ENCODE peak calls at places on chromosomes 11 and 22, in six cellular contexts. One of them, this sample, is unnamed.
A peak's percentile ranks its signal among the peaks of the same experiment; 100 is the strongest.

GRCh38 chr11:61472868-61473267 is 35.7 kb upstream of the LRRC10B start:
- DNase-seq in astrocyte: peak; percentile 59
- DNase-seq in iPS DF 6.9: no peak
- DNase-seq in Karpas-422: no peak
- DNase-seq in CD8-positive, alpha-beta T cell: no peak
- DNase-seq in neuronal stem cell: no peak
- DNase-seq in this sample: peak; percentile 68

GRCh38 chr11:93099811-93100210 is 98.0 kb downstream of the SLC36A4 start:
- DNase-seq in neuronal stem cell: no peak
- DNase-seq in iPS DF 6.9: no peak
- DNase-seq in CD8-positive, alpha-beta T cell: no peak
- DNase-seq in astrocyte: peak; percentile 72
- DNase-seq in Karpas-422: no peak
- DNase-seq in this sample: no peak

GRCh38 chr11:56910785-56911184 is 77.9 kb upstream of the OR5AK2 start:
- DNase-seq in neuronal stem cell: no peak
- DNase-seq in CD8-positive, alpha-beta T cell: no peak
- DNase-seq in iPS DF 6.9: no peak
- DNase-seq in astrocyte: peak; percentile 12
- DNase-seq in Karpas-422: no peak
- DNase-seq in this sample: no peak

GRCh38 chr22:49756656-49757055 is 71.0 kb downstream of the BRD1 start:
- DNase-seq in neuronal stem cell: no peak
- DNase-seq in Karpas-422: no peak
- DNase-seq in CD8-positive, alpha-beta T cell: no peak
- DNase-seq in iPS DF 6.9: no peak
- DNase-seq in astrocyte: no peak
- DNase-seq in this sample: peak; percentile 15

GRCh38 chr22:31085493-31085824 is 4.3 kb downstream of the SMTN start:
- DNase-seq in neuronal stem cell: no peak
- DNase-seq in CD8-positive, alpha-beta T cell: no peak
- DNase-seq in astrocyte: no peak
- DNase-seq in iPS DF 6.9: no peak
- DNase-seq in Karpas-422: no peak
- DNase-seq in this sample: peak; percentile 62

GRCh38 chr11:64340671-64341335 is 799 bp downstream of the CCDC88B start:
- DNase-seq in CD8-positive, alpha-beta T cell: peak; percentile 70
- DNase-seq in astrocyte: no peak
- DNase-seq in neuronal stem cell: peak; percentile 62
- DNase-seq in iPS DF 6.9: no peak
- DNase-seq in Karpas-422: peak; percentile 93
- DNase-seq in this sample: peak; percentile 64

GRCh38 chr11:100825610-100826009 is 138.5 kb downstream of the ARHGAP42 start:
- DNase-seq in CD8-positive, alpha-beta T cell: no peak
- DNase-seq in astrocyte: no peak
- DNase-seq in iPS DF 6.9: no peak
- DNase-seq in neuronal stem cell: no peak
- DNase-seq in Karpas-422: no peak
- DNase-seq in this sample: no peak

GRCh38 chr11:19079643-19080440 is 19.3 kb upstream of the MRGPRX2 start:
- DNase-seq in Karpas-422: no peak
- DNase-seq in iPS DF 6.9: no peak
- DNase-seq in CD8-positive, alpha-beta T cell: no peak
- DNase-seq in astrocyte: peak; percentile 94
- DNase-seq in neuronal stem cell: no peak
- DNase-seq in this sample: no peak

GRCh38 chr11:109864161-109864661 is 229.0 kb upstream of the ZC3H12C start:
- DNase-seq in Karpas-422: no peak
- DNase-seq in iPS DF 6.9: no peak
- DNase-seq in neuronal stem cell: no peak
- DNase-seq in astrocyte: peak; percentile 82
- DNase-seq in CD8-positive, alpha-beta T cell: no peak
- DNase-seq in this sample: no peak

GRCh38 chr22:44312766-44313165 is at the start of gene SHISAL1:
- DNase-seq in astrocyte: peak; percentile 60
- DNase-seq in neuronal stem cell: no peak
- DNase-seq in iPS DF 6.9: no peak
- DNase-seq in Karpas-422: no peak
- DNase-seq in CD8-positive, alpha-beta T cell: no peak
- DNase-seq in this sample: no peak

GRCh38 chr11:78651136-78651775 is 76.6 kb upstream of the NARS2 start:
- DNase-seq in CD8-positive, alpha-beta T cell: no peak
- DNase-seq in Karpas-422: no peak
- DNase-seq in astrocyte: no peak
- DNase-seq in iPS DF 6.9: no peak
- DNase-seq in neuronal stem cell: no peak
- DNase-seq in this sample: no peak

GRCh38 chr11:12201016-12201985 is 90.9 kb downstream of the MICAL2 start:
- DNase-seq in neuronal stem cell: no peak
- DNase-seq in CD8-positive, alpha-beta T cell: no peak
- DNase-seq in astrocyte: peak; percentile 100
- DNase-seq in iPS DF 6.9: no peak
- DNase-seq in Karpas-422: no peak
- DNase-seq in this sample: peak; percentile 89

GRCh38 chr11:84788220-84788619 is 838.9 kb downstream of the DLG2 start:
- DNase-seq in CD8-positive, alpha-beta T cell: no peak
- DNase-seq in iPS DF 6.9: no peak
- DNase-seq in neuronal stem cell: no peak
- DNase-seq in Karpas-422: no peak
- DNase-seq in astrocyte: peak; percentile 10
- DNase-seq in this sample: no peak

GRCh38 chr11:131770801-131771200 is 400.4 kb downstream of the NTM start:
- DNase-seq in CD8-positive, alpha-beta T cell: no peak
- DNase-seq in astrocyte: no peak
- DNase-seq in Karpas-422: no peak
- DNase-seq in iPS DF 6.9: no peak
- DNase-seq in neuronal stem cell: no peak
- DNase-seq in this sample: no peak

GRCh38 chr11:69881467-69882269 is 62.5 kb upstream of the FGF3 start:
- DNase-seq in astrocyte: no peak
- DNase-seq in Karpas-422: peak; percentile 52
- DNase-seq in iPS DF 6.9: no peak
- DNase-seq in neuronal stem cell: no peak
- DNase-seq in CD8-positive, alpha-beta T cell: no peak
- DNase-seq in this sample: no peak

GRCh38 chr11:46906596-46906995 is 11.8 kb downstream of the LRP4 start:
- DNase-seq in astrocyte: peak; percentile 20
- DNase-seq in CD8-positive, alpha-beta T cell: no peak
- DNase-seq in Karpas-422: no peak
- DNase-seq in iPS DF 6.9: no peak
- DNase-seq in neuronal stem cell: no peak
- DNase-seq in this sample: no peak

GRCh38 chr11:64372802-64373597 is 14.0 kb downstream of the RPS6KA4 start:
- DNase-seq in astrocyte: no peak
- DNase-seq in iPS DF 6.9: no peak
- DNase-seq in Karpas-422: peak; percentile 75
- DNase-seq in CD8-positive, alpha-beta T cell: no peak
- DNase-seq in neuronal stem cell: no peak
- DNase-seq in this sample: no peak

GRCh38 chr22:29846290-29846689 is 8.2 kb upstream of the ASCC2 start:
- DNase-seq in neuronal stem cell: no peak
- DNase-seq in iPS DF 6.9: no peak
- DNase-seq in CD8-positive, alpha-beta T cell: no peak
- DNase-seq in Karpas-422: no peak
- DNase-seq in astrocyte: no peak
- DNase-seq in this sample: no peak

GRCh38 chr22:36116127-36116526 is 44.4 kb downstream of the APOL3 start:
- DNase-seq in iPS DF 6.9: no peak
- DNase-seq in astrocyte: no peak
- DNase-seq in neuronal stem cell: no peak
- DNase-seq in CD8-positive, alpha-beta T cell: no peak
- DNase-seq in Karpas-422: no peak
- DNase-seq in this sample: no peak

GRCh38 chr22:25390297-25391240 is 171.1 kb downstream of the CRYBB2 start:
- DNase-seq in neuronal stem cell: no peak
- DNase-seq in astrocyte: no peak
- DNase-seq in iPS DF 6.9: no peak
- DNase-seq in CD8-positive, alpha-beta T cell: no peak
- DNase-seq in Karpas-422: no peak
- DNase-seq in this sample: peak; percentile 34

GRCh38 chr22:25389541-25389919 is 170.1 kb downstream of the CRYBB2 start:
- DNase-seq in CD8-positive, alpha-beta T cell: no peak
- DNase-seq in neuronal stem cell: no peak
- DNase-seq in astrocyte: no peak
- DNase-seq in Karpas-422: no peak
- DNase-seq in iPS DF 6.9: no peak
- DNase-seq in this sample: no peak

GRCh38 chr22:25393121-25393805 is 171.2 kb upstream of the GRK3 start:
- DNase-seq in iPS DF 6.9: no peak
- DNase-seq in astrocyte: no peak
- DNase-seq in CD8-positive, alpha-beta T cell: no peak
- DNase-seq in neuronal stem cell: no peak
- DNase-seq in Karpas-422: no peak
- DNase-seq in this sample: no peak

GRCh38 chr22:25395468-25395867 is 169.0 kb upstream of the GRK3 start:
- DNase-seq in neuronal stem cell: no peak
- DNase-seq in astrocyte: no peak
- DNase-seq in iPS DF 6.9: no peak
- DNase-seq in CD8-positive, alpha-beta T cell: no peak
- DNase-seq in Karpas-422: no peak
- DNase-seq in this sample: no peak

GRCh38 chr22:25392584-25392983 is 171.9 kb upstream of the GRK3 start:
- DNase-seq in neuronal stem cell: no peak
- DNase-seq in astrocyte: no peak
- DNase-seq in Karpas-422: no peak
- DNase-seq in iPS DF 6.9: no peak
- DNase-seq in CD8-positive, alpha-beta T cell: no peak
- DNase-seq in this sample: no peak
- H3K4me1 ChIP-seq in neuronal stem cell: peaks cover 10% of the 10 kb centered on the region
- H3K4me1 ChIP-seq in astrocyte: no peaks in the 10 kb centered on the region
- H3K4me1 ChIP-seq in Karpas-422: no peaks in the 10 kb centered on the region
- H3K4me1 ChIP-seq in iPS DF 6.9: peaks cover 1% of the 10 kb centered on the region
- H3K4me1 ChIP-seq in CD8-positive, alpha-beta T cell: peaks cover 18% of the 10 kb centered on the region
- H3K4me1 ChIP-seq in this sample: peaks cover 41% of the 10 kb centered on the region

DNA sequence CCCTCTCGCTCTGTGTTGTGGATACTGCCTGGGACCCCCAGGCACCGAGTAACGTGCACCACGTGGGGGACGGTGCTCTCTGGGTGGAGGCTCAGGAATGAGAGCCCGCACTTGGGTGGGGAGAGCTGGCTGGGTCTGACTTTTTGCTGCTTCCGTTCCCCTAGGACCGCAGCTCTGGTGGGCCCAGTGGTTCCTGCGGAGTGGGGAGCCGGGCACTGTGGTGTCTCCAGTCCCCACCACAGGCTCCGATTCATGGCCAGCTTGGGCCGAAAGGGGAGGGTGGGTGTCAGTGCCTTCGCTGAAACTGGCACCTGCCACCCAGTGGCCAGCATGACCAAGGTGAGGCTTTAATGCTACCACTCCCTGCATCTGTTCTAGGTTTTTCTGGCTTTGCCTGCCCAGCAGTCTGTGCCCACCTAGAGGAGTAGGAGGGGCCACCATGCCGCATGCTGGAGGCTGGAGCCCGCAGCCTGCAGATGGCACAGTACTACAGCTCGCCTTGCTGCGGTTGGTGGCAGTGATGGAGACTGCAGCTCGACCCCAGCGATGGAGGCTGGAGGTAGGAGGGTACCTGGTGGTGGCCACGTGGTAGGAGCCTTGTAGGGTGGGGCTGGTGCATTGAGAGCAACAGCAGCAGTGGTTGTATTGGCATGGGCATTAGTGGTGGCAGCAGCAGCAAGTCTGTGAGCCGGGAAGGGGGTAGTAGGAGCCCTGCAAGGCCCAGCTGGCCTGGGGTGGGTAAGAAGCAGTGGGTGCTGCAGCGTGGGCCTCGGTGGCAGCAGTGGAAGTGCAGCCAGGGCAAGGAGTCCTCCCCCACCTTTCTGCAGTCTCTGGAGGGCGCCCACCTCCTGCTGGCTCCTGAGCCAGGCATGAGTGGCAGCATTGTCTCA is 118.8 kb upstream of the VPREB1 start:
- DNase-seq in Karpas-422: no peak
- DNase-seq in astrocyte: no peak
- DNase-seq in CD8-positive, alpha-beta T cell: no peak
- DNase-seq in neuronal stem cell: no peak
- DNase-seq in iPS DF 6.9: no peak
- DNase-seq in this sample: peak; percentile 46
- H3K27me3 ChIP-seq in Karpas-422: no peaks in the 10 kb centered on the region
- H3K27me3 ChIP-seq in astrocyte: peaks cover 3% of the 10 kb centered on the region
- H3K27me3 ChIP-seq in CD8-positive, alpha-beta T cell: no peaks in the 10 kb centered on the region
- H3K27me3 ChIP-seq in neuronal stem cell: peaks cover 3% of the 10 kb centered on the region
- H3K27me3 ChIP-seq in iPS DF 6.9: peaks cover 7% of the 10 kb centered on the region
- H3K27me3 ChIP-seq in this sample: peaks cover 5% of the 10 kb centered on the region

GRCh38 chr22:39664485-39665200 is 94.1 kb downstream of the CACNA1I start:
- DNase-seq in CD8-positive, alpha-beta T cell: no peak
- DNase-seq in Karpas-422: no peak
- DNase-seq in astrocyte: no peak
- DNase-seq in neuronal stem cell: peak; percentile 62
- DNase-seq in iPS DF 6.9: no peak
- DNase-seq in this sample: no peak
- H3K4me1 ChIP-seq in CD8-positive, alpha-beta T cell: peaks cover 30% of the 10 kb centered on the region
- H3K4me1 ChIP-seq in Karpas-422: no peaks in the 10 kb centered on the region
- H3K4me1 ChIP-seq in astrocyte: no peaks in the 10 kb centered on the region
- H3K4me1 ChIP-seq in neuronal stem cell: peaks cover 21% of the 10 kb centered on the region
- H3K4me1 ChIP-seq in iPS DF 6.9: peaks cover 16% of the 10 kb centered on the region
- H3K4me1 ChIP-seq in this sample: peaks cover 11% of the 10 kb centered on the region

GRCh38 chr11:133172349-133172748 is 360.0 kb downstream of the OPCML start:
- DNase-seq in astrocyte: no peak
- DNase-seq in Karpas-422: no peak
- DNase-seq in neuronal stem cell: no peak
- DNase-seq in CD8-positive, alpha-beta T cell: no peak
- DNase-seq in iPS DF 6.9: no peak
- DNase-seq in this sample: no peak
- H3K27me3 ChIP-seq in astrocyte: no peaks in the 10 kb centered on the region
- H3K27me3 ChIP-seq in Karpas-422: no peaks in the 10 kb centered on the region
- H3K27me3 ChIP-seq in neuronal stem cell: no peaks in the 10 kb centered on the region
- H3K27me3 ChIP-seq in CD8-positive, alpha-beta T cell: no peaks in the 10 kb centered on the region
- H3K27me3 ChIP-seq in iPS DF 6.9: no peaks in the 10 kb centered on the region
- H3K27me3 ChIP-seq in this sample: no peaks in the 10 kb centered on the region

This sample was measured in heart left ventricle.